ENCODE peak calls at places on chromosomes 13 and 19, in six cellular contexts. G is astrocyte; D is AG09319; T is activated CD8-positive, alpha-beta T cell treated with anti-CD3 and anti-CD28 coated beads for 36 hours; I is CD4-positive, alpha-beta T cell; Y is endodermal cell. B is an unnamed sample.

GRCh38 chr19:658916-659839 is 3.8 kb downstream of the RNF126 start:
- DNase-seq in D (no peak), Y (no peak), I (no peak), T (peak), G (peak), B (no peak)

GRCh38 chr19:2578391-2578826 is 102.5 kb downstream of the GADD45B start:
- DNase-seq in I (no peak), T (no peak), Y (peak), G (peak), D (no peak), B (no peak)

GRCh38 chr19:41930926-41931592 is 2.8 kb upstream of the ERFL start:
- DNase-seq in D (no peak), I (no peak), Y (peak), T (no peak), G (no peak), B (no peak)

GRCh38 chr19:47762615-47763308 is 15.7 kb upstream of the SELENOW start:
- DNase-seq in G (no peak), T (no peak), Y (peak), D (no peak), I (no peak), B (no peak)

GRCh38 chr13:54614729-54615128 is 1586.1 kb downstream of the OLFM4 start:
- DNase-seq in I (no peak), Y (no peak), D (no peak), T (no peak), G (no peak), B (no peak)

GRCh38 chr19:41296323-41296935 is 13.5 kb upstream of the CCDC97 start:
- DNase-seq in T (no peak), D (no peak), I (no peak), G (no peak), Y (no peak), B (no peak)

GRCh38 chr13:109780880-109781383 is 5.5 kb downstream of the IRS2 start:
- DNase-seq in D (no peak), G (no peak), T (no peak), Y (no peak), I (no peak), B (no peak)

GRCh38 chr19:7646426-7646700 is 9.5 kb downstream of the STXBP2 start:
- DNase-seq in G (no peak), D (no peak), I (no peak), Y (peak), T (no peak), B (no peak)

GRCh38 chr19:45769821-45770191 is 754 bp upstream of the SIX5 start:
- DNase-seq in T (peak), Y (no peak), D (no peak), I (peak), G (no peak), B (no peak)

GRCh38 chr13:24694907-24695306 is 14.7 kb downstream of the ATP12A start:
- DNase-seq in D (no peak), Y (no peak), T (no peak), G (no peak), I (no peak), B (no peak)

GRCh38 chr13:28819046-28819747 is 942 bp upstream of the MTUS2 start:
- DNase-seq in I (no peak), T (no peak), G (peak), Y (no peak), D (no peak), B (no peak)

GRCh38 chr13:72986197-72986596 is 72.6 kb upstream of the KLF5 start:
- DNase-seq in D (no peak), Y (no peak), I (no peak), G (no peak), T (no peak), B (no peak)

GRCh38 chr13:85582890-85583289 is 216.3 kb downstream of the SLITRK6 start:
- DNase-seq in Y (no peak), D (no peak), T (no peak), I (no peak), G (no peak), B (no peak)

GRCh38 chr13:29918845-29919244 is 68.4 kb upstream of the UBL3 start:
- DNase-seq in Y (no peak), I (no peak), T (no peak), G (peak), D (peak), B (no peak)

GRCh38 chr13:40186636-40187323 is 479.7 kb downstream of the FOXO1 start:
- DNase-seq in D (no peak), G (no peak), T (peak), I (no peak), Y (no peak), B (no peak)

GRCh38 chr19:17721821-17722220 is 2.5 kb downstream of the MAP1S start:
- DNase-seq in Y (no peak), D (no peak), G (no peak), T (peak), I (no peak), B (no peak)

GRCh38 chr19:40598121-40598917 is 2.9 kb upstream of the LTBP4 start:
- DNase-seq in Y (peak), T (peak), D (no peak), I (peak), G (peak), B (peak)

GRCh38 chr13:42990147-42990990 is 1.7 kb downstream of the EPSTI1 start:
- DNase-seq in G (no peak), T (no peak), D (no peak), Y (no peak), I (no peak), B (no peak)

GRCh38 chr19:16262618-16263017 is 62.0 kb upstream of the KLF2 start:
- DNase-seq in T (no peak), I (no peak), G (no peak), Y (peak), D (no peak), B (no peak)

GRCh38 chr13:28185256-28185655 is 46.9 kb downstream of the PAN3 start:
- DNase-seq in Y (no peak), T (no peak), G (peak), I (no peak), D (no peak), B (no peak)

GRCh38 chr19:45216677-45217076 is 28.5 kb downstream of the EXOC3L2 start:
- DNase-seq in I (no peak), Y (no peak), T (no peak), G (peak), D (no peak), B (no peak)

GRCh38 chr13:85503797-85504196 is 295.4 kb downstream of the SLITRK6 start:
- DNase-seq in T (no peak), G (peak), I (no peak), Y (no peak), D (no peak), B (no peak)

GRCh38 chr13:22735381-22735995 is 445.3 kb upstream of the SGCG start:
- DNase-seq in I (no peak), Y (peak), D (no peak), T (no peak), G (no peak), B (no peak)

GRCh38 chr19:15464394-15465385 is at the start of gene RASAL3:
- DNase-seq in D (no peak), Y (peak), G (no peak), T (peak), I (peak), B (peak)

GRCh38 chr19:35623327-35624010 is 5.4 kb upstream of the RBM42 start:
- DNase-seq in T (no peak), Y (no peak), D (no peak), G (no peak), I (no peak), B (no peak)

GRCh38 chr19:632228-633067 is 889 bp downstream of the POLRMT start:
- DNase-seq in G (peak), D (no peak), T (peak), Y (peak), I (no peak), B (peak)

GRCh38 chr19:58007285-58007684 is 4.7 kb upstream of the ZNF606 start:
- DNase-seq in T (no peak), I (no peak), D (no peak), Y (no peak), G (no peak), B (no peak)

GRCh38 chr13:23867027-23867491 is 22.1 kb downstream of the MIPEP start:
- DNase-seq in T (no peak), G (peak), D (no peak), I (no peak), Y (peak), B (no peak)

GRCh38 chr19:37012093-37012745 is 66.0 kb upstream of the ZNF420 start:
- DNase-seq in D (no peak), G (no peak), T (no peak), Y (no peak), I (no peak), B (no peak)
- TF ChIP-seq CTCF in D (no peak), G (no peak), T (no peak), Y (no peak), I (no peak), B (no peak)

GRCh38 chr13:49495783-49496762 is at the start of gene PHF11:
- DNase-seq in I (peak), G (peak), D (no peak), T (peak), Y (peak), B (peak)
- TF ChIP-seq CTCF in I (no peak), G (no peak), D (no peak), T (no peak), Y (peak), B (no peak)

GRCh38 chr13:33017410-33017929 is 1.2 kb downstream of the KL start:
- DNase-seq in Y (peak), T (peak), D (no peak), G (peak), I (no peak), B (no peak)
- TF ChIP-seq CTCF in Y (peak), T (peak), D (no peak), G (peak), I (no peak), B (no peak)

DNA sequence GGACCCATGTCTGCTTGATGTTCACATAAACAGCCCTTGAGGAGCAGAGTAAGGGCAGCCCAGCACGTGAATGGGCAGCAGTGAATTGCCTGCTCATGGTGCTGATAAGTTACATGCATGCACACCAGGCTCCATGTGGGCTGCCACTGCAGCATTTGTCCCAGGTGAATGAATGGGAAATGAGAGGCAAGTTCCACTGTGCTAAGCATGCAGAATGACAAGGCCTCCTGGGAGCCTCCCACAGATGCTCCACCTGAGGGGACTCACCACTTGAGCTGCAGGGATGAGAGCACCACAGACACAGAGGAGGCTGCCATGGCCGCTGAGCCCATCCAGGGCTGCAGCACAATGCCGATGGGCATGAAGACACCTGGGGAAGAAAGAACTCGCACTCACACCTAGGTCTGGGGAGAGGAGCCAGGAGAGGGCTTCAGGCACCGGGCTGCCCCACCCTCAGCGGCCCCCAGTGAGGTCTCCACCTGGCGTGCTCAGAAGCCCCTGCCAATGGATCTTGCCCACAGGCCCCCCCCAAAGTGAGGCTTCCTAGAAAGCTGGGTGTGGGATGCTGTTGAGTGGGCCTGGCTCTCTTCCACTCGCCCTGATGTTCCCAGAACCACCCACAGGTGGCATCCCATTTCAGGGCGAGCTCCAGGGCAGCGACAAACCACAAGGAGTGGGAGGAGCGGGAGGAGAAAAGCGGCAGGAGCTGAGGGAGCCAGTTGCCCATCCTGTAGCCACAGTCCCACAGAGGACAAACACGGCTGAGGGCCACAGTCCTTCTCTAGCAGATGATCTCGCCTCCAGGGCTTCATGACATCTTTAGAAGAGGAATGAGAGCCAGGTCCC is 73.8 kb downstream of the CCDC70 start:
- DNase-seq in I (no peak), T (no peak), Y (peak), G (no peak), D (no peak), B (no peak)
- TF ChIP-seq CTCF in I (no peak), T (no peak), Y (peak), G (no peak), D (no peak), B (no peak)

GRCh38 chr13:45823583-45823982 is 28.0 kb downstream of the SIAH3 start:
- DNase-seq in T (no peak), G (no peak), Y (no peak), I (no peak), D (no peak), B (no peak)

GRCh38 chr13:45820106-45820838 is 31.3 kb downstream of the SIAH3 start:
- DNase-seq in T (no peak), Y (no peak), I (no peak), G (no peak), D (no peak), B (no peak)

GRCh38 chr13:45821861-45822260 is 29.7 kb downstream of the SIAH3 start:
- DNase-seq in I (no peak), G (no peak), Y (no peak), D (no peak), T (no peak), B (no peak)

GRCh38 chr13:45812599-45813372 is 38.8 kb downstream of the SIAH3 start:
- DNase-seq in G (no peak), I (no peak), Y (no peak), D (no peak), T (no peak), B (no peak)

DNA sequence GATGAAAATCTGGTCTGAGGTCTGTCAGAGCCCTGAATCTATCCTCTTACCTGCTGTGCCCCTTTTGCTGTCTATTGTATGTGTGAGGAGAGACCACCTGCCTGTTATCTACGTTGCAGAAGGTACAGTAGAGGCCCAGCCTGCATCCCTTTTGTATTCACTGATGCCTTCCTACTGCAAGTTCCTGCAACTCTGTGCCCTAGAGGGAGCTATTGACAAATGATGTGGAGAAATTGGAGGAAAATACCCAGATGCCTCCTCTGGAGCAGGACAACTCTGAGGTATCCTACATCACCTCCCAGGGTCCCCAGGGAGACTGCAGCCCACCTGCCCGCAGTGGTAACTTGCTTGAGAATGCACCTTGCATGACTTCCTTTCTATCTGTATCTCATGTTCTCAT is 33.7 kb downstream of the SIAH3 start:
- DNase-seq in G (no peak), Y (no peak), T (no peak), D (no peak), I (no peak), B (no peak)
- TF ChIP-seq CTCF in G (no peak), Y (peak), T (no peak), D (no peak), I (no peak), B (no peak)

GRCh38 chr13:90362718-90363117 is 984.8 kb upstream of the MIR17HG start:
- DNase-seq in G (no peak), T (no peak), I (no peak), Y (no peak), D (no peak), B (no peak)

GRCh38 chr13:90360785-90361184 is 986.7 kb upstream of the MIR17HG start:
- DNase-seq in G (no peak), D (no peak), T (no peak), I (no peak), Y (no peak), B (no peak)

GRCh38 chr13:90365130-90365529 is 982.4 kb upstream of the MIR17HG start:
- DNase-seq in T (no peak), I (no peak), G (peak), D (no peak), Y (no peak), B (no peak)
- TF ChIP-seq CTCF in T (no peak), I (no peak), G (no peak), D (no peak), Y (peak), B (no peak)

DNA sequence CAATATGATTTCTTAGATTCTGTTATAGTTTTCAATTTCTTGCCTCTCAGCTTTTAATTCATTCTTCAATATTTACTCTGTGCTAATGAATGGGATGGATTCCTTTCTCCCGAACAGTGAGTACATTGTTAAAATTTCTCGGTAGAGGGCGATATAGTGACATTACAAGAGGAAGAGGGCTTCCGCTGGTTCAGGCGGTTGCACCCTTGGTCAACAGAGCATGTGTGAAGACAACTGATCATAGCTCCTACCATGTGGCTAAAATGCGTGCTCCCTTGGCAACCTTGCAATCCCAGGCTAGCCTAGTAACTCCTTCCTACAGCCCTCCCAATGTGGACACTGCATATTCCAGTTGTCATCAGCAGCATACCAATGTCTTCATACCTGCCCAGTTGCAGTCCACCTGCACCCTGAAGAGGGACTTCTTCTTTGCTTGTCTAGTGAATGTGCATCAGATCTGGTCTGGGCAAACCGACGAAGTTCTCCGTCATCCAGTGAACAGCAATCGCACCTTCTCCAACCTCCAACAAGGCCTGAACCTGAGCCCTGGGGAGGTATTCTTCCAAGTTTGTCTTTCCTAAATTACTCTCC is 653.0 kb upstream of the GPC6 start:
- DNase-seq in I (no peak), T (no peak), G (peak), D (no peak), Y (peak), B (no peak)
- TF ChIP-seq CTCF in I (no peak), T (no peak), G (peak), D (no peak), Y (peak), B (no peak)

DNA sequence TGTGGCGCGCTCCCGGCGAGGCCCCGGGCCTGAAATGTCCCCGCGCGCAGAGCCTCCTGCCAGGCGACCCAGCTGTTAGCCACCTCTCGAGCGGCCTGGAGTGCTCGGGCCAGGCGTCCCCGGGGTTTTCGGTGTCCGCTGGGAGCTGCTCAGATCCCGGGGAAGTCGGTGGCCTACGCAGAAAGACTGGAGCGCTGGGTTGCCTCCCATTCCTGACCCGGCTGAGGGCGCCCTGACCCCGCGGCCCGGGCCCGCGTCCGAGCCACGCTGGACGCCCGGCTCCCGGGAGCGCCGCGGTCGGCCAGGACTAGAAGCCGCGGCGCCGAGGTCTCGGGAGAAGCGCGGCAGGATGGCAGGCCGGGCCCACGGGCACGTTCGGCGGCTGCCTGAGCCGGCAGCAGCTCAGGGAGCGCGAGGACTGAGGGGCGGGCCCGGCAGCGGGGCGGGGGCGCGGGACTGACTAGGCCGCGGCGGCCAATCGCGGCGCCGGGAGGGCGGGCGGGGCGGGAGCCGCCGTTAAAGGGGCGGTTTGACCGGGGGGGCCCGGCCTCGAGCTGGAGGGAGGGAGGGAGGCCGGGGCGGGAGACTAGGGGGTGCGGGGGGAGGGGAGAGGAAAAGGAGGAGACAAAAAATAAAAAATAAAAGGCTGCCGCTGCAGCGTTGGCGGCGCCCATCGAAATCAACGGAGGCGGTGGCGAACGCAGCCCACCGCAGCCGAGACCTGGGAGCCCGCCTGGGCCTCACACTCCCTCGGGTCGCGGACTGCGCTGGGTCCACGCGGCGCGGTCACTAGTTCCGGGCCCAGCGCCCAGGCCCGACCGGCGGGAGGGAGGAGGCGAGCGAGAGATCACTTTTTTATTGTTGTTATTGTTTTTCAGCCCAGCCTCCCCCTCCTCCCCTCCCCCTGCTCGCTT is 1.1 kb upstream of the ZIC2 start:
- DNase-seq in I (peak), Y (peak), T (peak), G (peak), D (peak), B (no peak)
- TF ChIP-seq CTCF in I (no peak), Y (peak), T (no peak), G (no peak), D (no peak), B (no peak)